ENCODE peak calls at places on chromosomes 3 and 15, in seven cellular contexts. G is cardiac muscle cell, F is lower leg skin, T is adrenal gland, Z is gastrocnemius medialis, A is AG09309, R is ovary. V is an unnamed sample.
A peak's percentile ranks its signal among the peaks of the same experiment; 100 is the strongest.

GRCh38 chr15:97684249-97684648 is 276.3 kb upstream of the ARRDC4 start:
- DNase-seq in G (no peak), F (no peak), T (no peak), Z (no peak), A (no peak), R (no peak), V (no peak)

GRCh38 chr15:36558921-36559320 is 20.5 kb upstream of the CDIN1 start:
- DNase-seq in G (peak; percentile 22), F (no peak), T (no peak), Z (no peak), A (no peak), R (no peak), V (no peak)

GRCh38 chr3:195556390-195556789 is 13.3 kb upstream of the PPP1R2 start:
- DNase-seq in G (peak; percentile 32), F (no peak), T (no peak), Z (peak; percentile 48), A (no peak), R (no peak), V (peak; percentile 54)

GRCh38 chr3:4716731-4717362 is 223.7 kb downstream of the ITPR1 start:
- DNase-seq in G (no peak), F (no peak), T (no peak), Z (no peak), A (peak; percentile 69), R (peak; percentile 48), V (no peak)

GRCh38 chr3:148930785-148931184 is 60.6 kb upstream of the GYG1 start:
- DNase-seq in G (no peak), F (no peak), T (no peak), Z (no peak), A (no peak), R (no peak), V (no peak)

GRCh38 chr15:33411596-33412545 is 101.1 kb downstream of the RYR3 start:
- DNase-seq in G (no peak), F (no peak), T (no peak), Z (peak; percentile 82), A (no peak), R (no peak), V (no peak)

GRCh38 chr3:9703736-9704342 is at the start of gene CPNE9:
- DNase-seq in G (no peak), F (no peak), T (no peak), Z (no peak), A (no peak), R (no peak), V (no peak)

GRCh38 chr3:110576962-110577361 is 494.7 kb upstream of the NECTIN3 start:
- DNase-seq in G (peak; percentile 86), F (peak; percentile 60), T (no peak), Z (no peak), A (peak; percentile 94), R (no peak), V (peak; percentile 78)

GRCh38 chr3:146558811-146559210 is 14.4 kb upstream of the PLSCR1 start:
- DNase-seq in G (no peak), F (no peak), T (no peak), Z (no peak), A (no peak), R (no peak), V (no peak)

GRCh38 chr3:107897471-107898180 is 193.2 kb downstream of the CD47 start:
- DNase-seq in G (no peak), F (no peak), T (no peak), Z (no peak), A (peak; percentile 32), R (no peak), V (no peak)

GRCh38 chr3:32391643-32392529 is at the start of gene CMTM7:
- DNase-seq in G (peak; percentile 75), F (peak; percentile 93), T (peak; percentile 76), Z (peak; percentile 37), A (no peak), R (peak; percentile 43), V (no peak)

GRCh38 chr3:66418432-66419052 is 82.3 kb downstream of the LRIG1 start:
- DNase-seq in G (no peak), F (no peak), T (no peak), Z (peak; percentile 84), A (no peak), R (no peak), V (no peak)

GRCh38 chr3:143644370-143645089 is 203.7 kb downstream of the SLC9A9 start:
- DNase-seq in G (peak; percentile 90), F (no peak), T (peak; percentile 77), Z (no peak), A (peak; percentile 59), R (no peak), V (peak; percentile 45)

GRCh38 chr15:75884041-75884440 is 19.6 kb upstream of the FBXO22 start:
- DNase-seq in G (peak; percentile 47), F (no peak), T (no peak), Z (no peak), A (no peak), R (no peak), V (no peak)

GRCh38 chr15:90007089-90007487 is 6.0 kb downstream of the ZNF710 start:
- DNase-seq in G (no peak), F (no peak), T (no peak), Z (peak; percentile 60), A (no peak), R (no peak), V (no peak)
- H3K4me3 ChIP-seq in G (no peak overlapping the region), F (no peak overlapping the region), T (no peak overlapping the region), Z (no peak overlapping the region), A (no peak overlapping the region), R (no peak overlapping the region), V (no peak overlapping the region)

DNA sequence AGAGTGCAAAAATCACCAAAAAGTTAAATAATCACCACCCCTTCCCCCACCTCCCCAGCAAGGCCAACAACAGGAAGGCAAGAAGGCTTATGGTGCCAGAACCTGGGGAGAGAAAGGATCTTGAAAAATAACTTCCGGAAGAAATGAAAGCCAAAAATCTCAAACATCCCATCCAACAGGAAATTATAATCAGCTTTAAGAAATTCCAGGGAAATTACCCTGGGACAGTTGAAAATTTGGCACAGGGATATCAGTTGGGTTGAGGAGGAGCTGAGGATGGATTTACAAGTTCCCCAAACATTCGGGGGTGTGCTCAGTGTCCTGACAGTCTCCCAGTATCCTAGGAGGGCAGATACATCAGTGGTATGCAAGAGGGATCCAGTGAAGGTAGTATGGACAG is 82.7 kb downstream of the POLR2M start:
- DNase-seq in G (peak; percentile 61), F (no peak), T (no peak), Z (no peak), A (no peak), R (no peak), V (no peak)
- H3K4me3 ChIP-seq in G (no peak overlapping the region), F (no peak overlapping the region), T (no peak overlapping the region), Z (no peak overlapping the region), A (no peak overlapping the region), R (no peak overlapping the region), V (no peak overlapping the region)

GRCh38 chr15:85554852-85555521 is 174.6 kb downstream of the AKAP13 start:
- DNase-seq in G (no peak), F (no peak), T (no peak), Z (no peak), A (no peak), R (no peak), V (no peak)
- H3K4me3 ChIP-seq in G (no peak overlapping the region), F (no peak overlapping the region), T (no peak overlapping the region), Z (no peak overlapping the region), A (no peak overlapping the region), R (no peak overlapping the region), V (no peak overlapping the region)

DNA sequence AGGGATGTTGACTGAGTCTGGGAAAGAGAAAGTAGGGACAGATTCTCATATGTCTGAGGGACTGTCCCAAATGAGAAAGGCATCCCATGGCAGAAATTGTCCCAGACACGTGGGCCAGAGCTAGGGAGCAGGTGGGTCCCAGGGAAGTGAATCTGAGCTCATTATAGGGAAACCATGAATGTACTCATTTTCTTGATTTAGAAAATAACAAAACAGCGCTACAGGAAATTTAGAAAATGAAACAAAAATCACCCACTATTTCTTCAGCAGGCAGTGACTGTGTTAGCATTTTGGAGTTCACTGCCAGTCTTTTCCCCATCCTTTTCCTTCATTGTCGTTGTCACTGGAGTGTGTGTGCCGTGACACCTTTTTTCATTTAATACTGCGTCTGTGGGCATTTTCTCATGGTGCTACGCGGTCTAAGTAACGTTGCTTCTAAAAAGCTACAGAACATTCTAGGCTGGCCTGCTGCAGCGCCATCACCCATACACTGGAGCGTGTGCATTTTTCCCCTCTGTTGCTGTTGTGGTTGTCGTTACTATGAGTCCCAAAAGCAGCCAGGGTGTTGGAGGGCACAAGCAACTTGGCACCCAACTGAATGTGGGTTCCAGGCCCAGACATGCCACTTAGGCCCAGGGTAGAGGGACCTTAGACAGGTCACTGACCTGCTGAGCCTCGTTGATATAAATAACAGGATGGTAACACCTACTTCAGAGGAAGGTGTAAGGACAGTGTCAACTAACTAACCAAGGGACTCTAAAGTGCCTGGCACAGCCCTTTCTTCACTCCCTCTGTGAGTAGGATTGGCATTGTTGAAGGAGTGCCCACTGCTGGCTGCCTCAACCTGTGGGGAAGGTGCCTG is 3.2 kb downstream of the CSK start:
- DNase-seq in G (no peak), F (no peak), T (no peak), Z (no peak), A (no peak), R (no peak), V (no peak)
- H3K4me3 ChIP-seq in G (no peak overlapping the region), F (no peak overlapping the region), T (no peak overlapping the region), Z (no peak overlapping the region), A (no peak overlapping the region), R (no peak overlapping the region), V (no peak overlapping the region)

DNA sequence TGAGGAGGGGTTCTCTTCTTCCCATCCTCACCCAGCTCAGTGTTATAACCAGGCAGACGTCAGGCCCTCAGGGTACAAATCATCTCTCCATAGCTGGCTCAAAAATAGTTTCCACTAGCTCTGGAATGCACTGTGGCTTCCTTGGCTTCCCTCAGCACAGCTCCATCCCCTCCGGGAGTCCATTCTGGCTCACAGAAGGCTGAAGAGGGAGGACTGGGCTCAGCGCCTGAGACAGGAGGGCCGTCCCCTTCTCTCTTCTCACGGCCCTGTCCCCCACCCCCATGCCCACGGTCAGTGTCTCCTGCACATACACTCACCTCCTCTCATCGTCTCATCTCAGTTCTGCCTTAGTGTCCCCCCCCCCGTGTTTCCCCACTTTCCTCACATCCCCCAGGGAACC is 50.1 kb downstream of the UMPS start:
- DNase-seq in G (peak; percentile 96), F (peak; percentile 95), T (peak; percentile 68), Z (peak; percentile 76), A (peak; percentile 80), R (peak; percentile 68), V (no peak)
- H3K4me3 ChIP-seq in G (no peak overlapping the region), F (no peak overlapping the region), T (no peak overlapping the region), Z (no peak overlapping the region), A (no peak overlapping the region), R (no peak overlapping the region), V (no peak overlapping the region)

V was measured in iPS DF 6.9.